ENCODE peak calls at places on chromosome 14, in five cellular contexts. P is HFFc6; D is effector memory CD4-positive, alpha-beta T cell; F is lower lobe of right lung; U is HTR-8/SVneo. X is an unnamed sample.

GRCh38 chr14:54686219-54686870 is 119.4 kb downstream of the SAMD4A start:
- DNase-seq in U (peak), P (peak), D (no peak), F (no peak), X (no peak)

GRCh38 chr14:70822706-70823185 is 13.4 kb upstream of the MAP3K9 start:
- DNase-seq in P (no peak), F (peak), D (no peak), U (peak), X (no peak)

GRCh38 chr14:68788275-68789001 is 4.4 kb downstream of the ZFP36L1 start:
- DNase-seq in F (no peak), P (no peak), D (no peak), U (no peak), X (no peak)

GRCh38 chr14:37289688-37290087 is 92.0 kb downstream of the MIPOL1 start:
- DNase-seq in U (no peak), P (no peak), D (no peak), F (no peak), X (no peak)

GRCh38 chr14:51716610-51717009 is 64.9 kb downstream of the FRMD6 start:
- DNase-seq in D (no peak), P (no peak), F (no peak), U (peak), X (no peak)

GRCh38 chr14:104282332-104283196 is 144.2 kb downstream of the KIF26A start:
- DNase-seq in D (no peak), F (peak), U (no peak), P (no peak), X (no peak)

GRCh38 chr14:89349196-89350008 is 67.6 kb downstream of the FOXN3 start:
- DNase-seq in D (no peak), P (no peak), U (no peak), F (no peak), X (no peak)

GRCh38 chr14:67396381-67396965 is 15.5 kb downstream of the PLEK2 start:
- DNase-seq in D (no peak), F (no peak), P (peak), U (peak), X (no peak)

GRCh38 chr14:68384335-68384734 is 408.5 kb downstream of the ZFP36L1 start:
- DNase-seq in U (no peak), P (no peak), F (no peak), D (no peak), X (no peak)

GRCh38 chr14:97878727-97879126 is 1081.5 kb downstream of the VRK1 start:
- DNase-seq in D (no peak), P (no peak), F (no peak), U (no peak), X (no peak)

GRCh38 chr14:50520947-50521815 is 11.2 kb downstream of the MAP4K5 start:
- DNase-seq in F (no peak), U (peak), P (peak), D (no peak), X (no peak)

GRCh38 chr14:19743256-19743655 is at the start of gene OR4Q3:
- DNase-seq in P (no peak), U (no peak), D (no peak), F (no peak), X (no peak)

X was measured in kidney epithelial cell.